ENCODE peak calls at places on chromosomes 12 and 14, in ten cellular contexts. D, T, Z, V, W, K, I, Y, B and O are unnamed samples.

GRCh38 chr14:105326891-105327694 is 12.5 kb downstream of the PACS2 start:
- ATAC-seq in D (peak), T (no peak), Z (no peak), V (no peak), W (no peak), K (no peak), I (no peak), Y (peak), B (no peak), O (no peak)

GRCh38 chr12:46832084-46832704 is 6.4 kb upstream of the SLC38A4 start:
- ATAC-seq in D (no peak), T (no peak), Z (no peak), V (no peak), W (no peak), K (no peak), I (no peak), Y (peak), B (no peak), O (no peak)

GRCh38 chr12:15227004-15227679 is 5.9 kb upstream of the RERG start:
- ATAC-seq in D (peak), T (no peak), Z (peak), V (peak), W (no peak), K (no peak), I (no peak), Y (peak), B (peak), O (no peak)

GRCh38 chr14:101504096-101504948 is 57.0 kb upstream of the DIO3 start:
- ATAC-seq in D (no peak), T (no peak), Z (no peak), V (no peak), W (no peak), K (no peak), I (no peak), Y (no peak), B (no peak), O (no peak)

GRCh38 chr12:106760184-106760531 is 14.3 kb upstream of the RIC8B start:
- ATAC-seq in D (peak), T (peak), Z (peak), V (no peak), W (peak), K (peak), I (peak), Y (peak), B (peak), O (peak)

GRCh38 chr14:52852810-52853521 is 61.6 kb upstream of the GNPNAT1 start:
- ATAC-seq in D (peak), T (no peak), Z (no peak), V (no peak), W (no peak), K (no peak), I (no peak), Y (peak), B (no peak), O (no peak)

GRCh38 chr12:24444634-24445033 is 495.2 kb upstream of the SOX5 start:
- ATAC-seq in D (no peak), T (no peak), Z (no peak), V (no peak), W (no peak), K (no peak), I (no peak), Y (no peak), B (no peak), O (no peak)

GRCh38 chr14:80213602-80214001 is 2.3 kb upstream of the DIO2 start:
- ATAC-seq in D (peak), T (no peak), Z (peak), V (no peak), W (no peak), K (no peak), I (peak), Y (no peak), B (peak), O (no peak)

GRCh38 chr14:33542338-33543290 is 408.3 kb downstream of the EGLN3 start:
- ATAC-seq in D (no peak), T (no peak), Z (peak), V (no peak), W (no peak), K (no peak), I (no peak), Y (no peak), B (no peak), O (no peak)

GRCh38 chr12:93022603-93023340 is 93.7 kb upstream of the EEA1 start:
- ATAC-seq in D (peak), T (no peak), Z (no peak), V (no peak), W (no peak), K (no peak), I (no peak), Y (peak), B (no peak), O (no peak)

GRCh38 chr12:78878447-78878846 is 13.9 kb downstream of the SYT1 start:
- ATAC-seq in D (no peak), T (no peak), Z (no peak), V (no peak), W (no peak), K (no peak), I (no peak), Y (no peak), B (peak), O (no peak)